ENCODE peak calls at places on chromosomes 5 and 9, in four cellular contexts. Z, C, V and E are unnamed samples.
A peak's percentile ranks its signal among the peaks of the same experiment; 100 is the strongest.

GRCh38 chr5:55415071-55415470 is 107.3 kb downstream of the MTREX start:
- DNase-seq in C (no peak), Z (no peak), V (no peak), E (no peak)

GRCh38 chr5:56493293-56493692 is 260.2 kb upstream of the ANKRD55 start:
- DNase-seq in Z (no peak), C (no peak), V (no peak), E (no peak)

GRCh38 chr5:10775646-10776045 is 14.6 kb upstream of the DAP start:
- DNase-seq in C (no peak), Z (no peak), V (no peak), E (no peak)

GRCh38 chr9:652896-653295 is 188.6 kb upstream of the DMRT1 start:
- DNase-seq in V (no peak), Z (no peak), C (peak; percentile 27), E (no peak)

GRCh38 chr5:124274949-124275348 is 471.5 kb downstream of the ZNF608 start:
- DNase-seq in C (no peak), Z (no peak), V (no peak), E (no peak)

GRCh38 chr9:26954050-26954508 is 2.1 kb upstream of the IFT74 start:
- DNase-seq in V (no peak), C (no peak), Z (no peak), E (no peak)

GRCh38 chr9:77589046-77589795 is 58.9 kb downstream of the GNA14 start:
- DNase-seq in V (no peak), Z (no peak), C (no peak), E (no peak)

GRCh38 chr9:4228606-4229005 is 71.3 kb downstream of the GLIS3 start:
- DNase-seq in C (no peak), Z (no peak), V (no peak), E (no peak)

GRCh38 chr9:107612136-107612535 is 122.6 kb upstream of the KLF4 start:
- DNase-seq in Z (no peak), C (peak; percentile 37), V (no peak), E (no peak)

GRCh38 chr5:15474143-15474719 is 25.7 kb upstream of the FBXL7 start:
- DNase-seq in V (no peak), C (no peak), Z (no peak), E (no peak)

GRCh38 chr5:171806976-171807823 is 21.6 kb downstream of the SMIM23 start:
- DNase-seq in Z (no peak), C (no peak), V (no peak), E (no peak)

GRCh38 chr9:93129286-93129685 is 4.8 kb downstream of the NINJ1 start:
- DNase-seq in V (no peak), Z (no peak), C (peak; percentile 25), E (no peak)

GRCh38 chr9:125586173-125586512 is 120.9 kb downstream of the MAPKAP1 start:
- DNase-seq in C (no peak), Z (no peak), V (no peak), E (no peak)

GRCh38 chr9:80691229-80691628 is 998.1 kb downstream of the TLE1 start:
- DNase-seq in V (no peak), Z (no peak), C (no peak), E (no peak)

GRCh38 chr5:144183254-144183889 is 12.7 kb downstream of the KCTD16 start:
- DNase-seq in C (no peak), V (no peak), Z (no peak), E (peak; percentile 26)

GRCh38 chr9:87375397-87376073 is 122.1 kb upstream of the DAPK1 start:
- DNase-seq in Z (no peak), V (no peak), C (no peak), E (no peak)

GRCh38 chr9:79809931-79810330 is 238.2 kb downstream of the TLE4 start:
- DNase-seq in C (no peak), Z (no peak), V (no peak), E (no peak)

GRCh38 chr5:73027361-73027760 is 71.5 kb downstream of the FCHO2 start:
- DNase-seq in Z (no peak), C (no peak), V (no peak), E (no peak)

GRCh38 chr9:87498046-87498815 is 564 bp downstream of the DAPK1 start:
- DNase-seq in V (no peak), Z (no peak), C (peak; percentile 72), E (peak; percentile 69)

GRCh38 chr9:86445636-86446035 is 91.4 kb upstream of the TUT7 start:
- DNase-seq in C (no peak), V (no peak), Z (no peak), E (no peak)

GRCh38 chr9:16417749-16418148 is 452.7 kb downstream of the BNC2 start:
- DNase-seq in V (no peak), C (no peak), Z (no peak), E (no peak)

GRCh38 chr5:25858019-25858418 is 1180.4 kb downstream of the CDH9 start:
- DNase-seq in V (no peak), C (no peak), Z (no peak), E (no peak)

GRCh38 chr5:141875795-141876627 is 2.2 kb downstream of the PCDH1 start:
- DNase-seq in Z (no peak), C (peak; percentile 70), V (no peak), E (no peak)

GRCh38 chr5:151054713-151055112 is 26.1 kb downstream of the TNIP1 start:
- DNase-seq in V (no peak), C (peak; percentile 49), Z (no peak), E (no peak)

GRCh38 chr9:121855476-121855875 is 204.0 kb downstream of the DAB2IP start:
- DNase-seq in C (no peak), Z (no peak), V (no peak), E (no peak)

GRCh38 chr5:126335871-126336270 is 87.3 kb upstream of the GRAMD2B start:
- DNase-seq in C (no peak), Z (no peak), V (no peak), E (no peak)

GRCh38 chr5:146313027-146313426 is 25.6 kb upstream of the POU4F3 start:
- DNase-seq in Z (no peak), C (no peak), V (no peak), E (no peak)

GRCh38 chr9:14314929-14315753 is 1.2 kb upstream of the NFIB start:
- DNase-seq in V (no peak), Z (no peak), C (peak; percentile 95), E (peak; percentile 75)

GRCh38 chr5:124596595-124597388 is 149.6 kb downstream of the ZNF608 start:
- DNase-seq in V (no peak), Z (no peak), C (peak; percentile 54), E (no peak)

GRCh38 chr5:137695651-137696428 is 40.0 kb downstream of the KLHL3 start:
- DNase-seq in V (no peak), C (no peak), Z (peak; percentile 28), E (no peak)

GRCh38 chr9:136997830-136998234 is 1.5 kb upstream of the CLIC3 start:
- DNase-seq in C (no peak), Z (peak; percentile 56), V (peak; percentile 59), E (no peak)

GRCh38 chr5:65986050-65986451 is 59.7 kb downstream of the ERBIN start:
- DNase-seq in Z (no peak), C (no peak), V (no peak), E (no peak)